ENCODE peak calls at places on chromosomes 6 and 20, in eight cellular contexts. L is mammary epithelial cell; M is right cardiac atrium; T is naive thymus-derived CD4-positive, alpha-beta T cell; G is HCT116; E is heart right ventricle; D is breast epithelium; V is SJSA1. P is an unnamed sample.

GRCh38 chr6:14066782-14067406 is 50.7 kb upstream of the CD83 start:
- DNase-seq in L (peak; percentile 68), M (no peak), T (peak; percentile 55), G (peak; percentile 68), E (peak; percentile 19), D (no peak), V (no peak), P (peak; percentile 77)

GRCh38 chr20:22984611-22985010 is 50.5 kb upstream of the SSTR4 start:
- DNase-seq in L (no peak), M (no peak), T (no peak), G (no peak), E (no peak), D (no peak), V (no peak), P (no peak)

GRCh38 chr20:50464026-50464724 is 46.0 kb upstream of the PTPN1 start:
- DNase-seq in L (peak; percentile 35), M (peak; percentile 68), T (peak; percentile 61), G (no peak), E (peak; percentile 44), D (no peak), V (peak; percentile 58), P (peak; percentile 47)

GRCh38 chr20:7232796-7233195 is 465.3 kb downstream of the BMP2 start:
- DNase-seq in L (peak; percentile 9), M (no peak), T (no peak), G (no peak), E (no peak), D (no peak), V (no peak), P (no peak)

GRCh38 chr6:37357860-37358259 is 4.1 kb downstream of the RNF8 start:
- DNase-seq in L (no peak), M (no peak), T (no peak), G (no peak), E (no peak), D (no peak), V (no peak), P (no peak)

GRCh38 chr6:165245716-165246115 is 63.7 kb downstream of the C6orf118 start:
- DNase-seq in L (no peak), M (no peak), T (no peak), G (no peak), E (no peak), D (no peak), V (no peak), P (no peak)

GRCh38 chr20:49323622-49324238 is 45.9 kb upstream of the ZNFX1 start:
- DNase-seq in L (peak; percentile 73), M (no peak), T (peak; percentile 51), G (peak; percentile 34), E (no peak), D (no peak), V (no peak), P (no peak)

GRCh38 chr6:146950351-146950835 is 253.8 kb upstream of the STXBP5 start:
- DNase-seq in L (no peak), M (no peak), T (peak; percentile 18), G (no peak), E (no peak), D (no peak), V (no peak), P (no peak)

GRCh38 chr6:52574709-52575489 is 2.0 kb downstream of the TRAM2 start:
- DNase-seq in L (no peak), M (peak; percentile 45), T (peak; percentile 77), G (no peak), E (peak; percentile 32), D (no peak), V (peak; percentile 73), P (peak; percentile 77)

DNA sequence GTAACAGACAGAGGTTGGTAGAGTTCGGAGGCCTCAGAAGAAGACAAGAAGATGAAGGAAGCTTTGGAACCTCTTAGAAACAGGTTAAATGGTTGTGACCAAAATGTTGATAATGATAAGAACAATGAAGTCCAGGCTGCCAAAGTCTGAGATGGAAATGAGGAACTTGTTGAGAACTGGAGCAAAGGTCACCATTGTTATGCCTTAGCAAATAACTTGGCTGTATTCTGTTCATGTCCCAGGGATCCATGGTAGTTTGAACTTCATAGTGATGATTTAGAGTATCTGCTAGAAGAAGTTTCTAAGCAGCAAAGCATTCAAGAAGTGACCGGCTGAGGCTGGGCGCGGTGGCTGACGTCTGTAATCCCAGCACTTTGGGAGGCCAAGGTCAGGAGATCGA is 11.1 kb upstream of the LSM14B start:
- DNase-seq in L (no peak), M (no peak), T (no peak), G (no peak), E (no peak), D (no peak), V (no peak), P (no peak)
- H3K9me3 ChIP-seq in L (peaks cover 35% of the 10 kb centered on the region), M (peaks cover 7% of the 10 kb centered on the region), T (peaks cover 23% of the 10 kb centered on the region), G (peaks cover 12% of the 10 kb centered on the region), E (no peaks in the 10 kb centered on the region), D (peaks cover 52% of the 10 kb centered on the region), V (peaks cover 18% of the 10 kb centered on the region), P (peaks cover 28% of the 10 kb centered on the region)

GRCh38 chr6:125188594-125189203 is 35.1 kb downstream of the TPD52L1 start:
- DNase-seq in L (no peak), M (no peak), T (no peak), G (no peak), E (no peak), D (no peak), V (no peak), P (no peak)
- H3K4me3 ChIP-seq in L (no peak overlapping the region), M (no peak overlapping the region), T (no peak overlapping the region), G (no peak overlapping the region), E (no peak overlapping the region), D (no peak overlapping the region), V (no peak overlapping the region), P (no peak overlapping the region)

DNA sequence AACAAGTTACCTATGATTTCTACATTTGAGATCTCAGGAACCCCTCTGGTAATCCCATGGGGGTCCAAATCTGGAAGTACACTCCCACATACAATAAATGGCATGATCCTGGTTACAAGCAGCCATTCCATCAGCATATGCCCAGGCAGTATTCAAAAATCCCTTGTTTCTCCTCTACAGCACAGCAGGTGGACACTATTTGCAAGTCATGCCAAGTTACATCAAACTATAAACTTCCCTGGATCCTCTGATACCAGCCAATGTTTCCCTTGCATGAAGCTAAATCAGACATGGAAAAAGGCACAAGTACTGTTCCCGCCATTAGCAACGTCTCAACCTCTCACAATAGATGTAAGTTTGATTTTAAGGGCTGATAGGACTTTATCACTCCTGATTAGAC is 134.5 kb upstream of the PRSS16 start:
- DNase-seq in L (no peak), M (no peak), T (no peak), G (no peak), E (no peak), D (no peak), V (no peak), P (no peak)
- H3K9me3 ChIP-seq in L (peaks cover 3% of the 10 kb centered on the region), M (no peaks in the 10 kb centered on the region), T (no peaks in the 10 kb centered on the region), G (peaks cover 10% of the 10 kb centered on the region), E (no peaks in the 10 kb centered on the region), D (no peaks in the 10 kb centered on the region), V (peaks cover 7% of the 10 kb centered on the region), P (peaks cover 6% of the 10 kb centered on the region)

GRCh38 chr6:7129360-7129759 is 21.6 kb downstream of the RREB1 start:
- DNase-seq in L (no peak), M (no peak), T (peak; percentile 38), G (no peak), E (no peak), D (peak; percentile 67), V (no peak), P (no peak)

GRCh38 chr6:7124631-7125030 is 16.9 kb downstream of the RREB1 start:
- DNase-seq in L (no peak), M (no peak), T (no peak), G (no peak), E (no peak), D (no peak), V (no peak), P (no peak)

GRCh38 chr6:7125290-7125689 is 17.5 kb downstream of the RREB1 start:
- DNase-seq in L (no peak), M (no peak), T (no peak), G (no peak), E (no peak), D (no peak), V (no peak), P (no peak)

GRCh38 chr6:7124114-7124513 is 16.4 kb downstream of the RREB1 start:
- DNase-seq in L (no peak), M (no peak), T (no peak), G (no peak), E (no peak), D (no peak), V (no peak), P (no peak)

GRCh38 chr6:7126759-7127158 is 19.0 kb downstream of the RREB1 start:
- DNase-seq in L (no peak), M (no peak), T (no peak), G (no peak), E (no peak), D (no peak), V (no peak), P (no peak)
- H3K4me3 ChIP-seq in L (no peak overlapping the region), M (no peak overlapping the region), T (no peak overlapping the region), G (no peak overlapping the region), E (no peak overlapping the region), D (no peak overlapping the region), V (no peak overlapping the region), P (no peak overlapping the region)

DNA sequence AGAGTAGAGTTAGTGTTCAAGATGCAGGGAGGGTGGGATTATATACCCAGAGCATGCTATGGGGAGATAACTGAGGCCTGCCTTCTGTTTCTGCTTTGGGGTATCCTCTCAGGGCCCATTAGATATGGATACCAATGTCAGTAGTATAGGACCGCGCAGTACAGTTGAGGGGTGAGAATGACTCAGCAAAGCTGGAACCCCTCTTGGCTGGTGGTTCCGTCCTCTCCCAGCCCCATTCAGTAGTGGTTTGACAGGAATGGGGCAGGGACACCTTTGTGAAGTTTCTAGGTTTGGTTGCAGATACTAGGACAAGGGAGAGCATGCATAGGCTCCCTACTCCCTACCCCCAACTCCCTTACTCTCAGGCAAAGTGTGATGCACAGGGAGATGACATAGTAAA is 47.8 kb downstream of the EIF2S2 start:
- DNase-seq in L (no peak), M (no peak), T (no peak), G (no peak), E (no peak), D (no peak), V (no peak), P (no peak)
- H3K9me3 ChIP-seq in L (no peaks in the 10 kb centered on the region), M (no peaks in the 10 kb centered on the region), T (no peaks in the 10 kb centered on the region), G (no peaks in the 10 kb centered on the region), E (no peaks in the 10 kb centered on the region), D (no peaks in the 10 kb centered on the region), V (no peaks in the 10 kb centered on the region), P (no peaks in the 10 kb centered on the region)

P was measured in HAP-1.